ENCODE peak calls at places on chromosomes 7 and 10, in six cellular contexts. V is breast epithelium, X is IMR-90, G is stomach, B is right lobe of liver, A is cardiac muscle cell. F is an unnamed sample. For H3K4me1, the result is how much of the 10 kb centered on the place peaks cover.

GRCh38 chr7:128408709-128409434 is 910 bp downstream of the IMPDH1 start:
- DNase-seq in V (no peak), X (peak), G (no peak), B (no peak), A (peak), F (no peak)

GRCh38 chr10:28250782-28251181 is 52.1 kb downstream of the MPP7 start:
- DNase-seq in V (no peak), X (peak), G (no peak), B (no peak), A (peak), F (no peak)

GRCh38 chr7:122133477-122133876 is 10.6 kb downstream of the AASS start:
- DNase-seq in V (no peak), X (no peak), G (no peak), B (no peak), A (no peak), F (no peak)

GRCh38 chr10:103808784-103809183 is 46.6 kb downstream of the SH3PXD2A start:
- DNase-seq in V (no peak), X (no peak), G (no peak), B (peak), A (no peak), F (no peak)

GRCh38 chr7:100017300-100017699 is 1.9 kb downstream of the ZKSCAN1 start:
- DNase-seq in V (no peak), X (no peak), G (peak), B (peak), A (no peak), F (peak)

GRCh38 chr10:45308707-45309106 is 6.7 kb downstream of the OR13A1 start:
- DNase-seq in V (no peak), X (no peak), G (no peak), B (no peak), A (peak), F (no peak)

GRCh38 chr7:92639213-92639896 is 49.2 kb upstream of the FAM133B start:
- DNase-seq in V (no peak), X (no peak), G (no peak), B (no peak), A (no peak), F (no peak)

GRCh38 chr7:148911626-148912025 is 27.5 kb upstream of the EZH2 start:
- DNase-seq in V (no peak), X (no peak), G (no peak), B (no peak), A (no peak), F (no peak)

GRCh38 chr10:72747521-72747920 is 55.6 kb downstream of the MCU start:
- DNase-seq in V (no peak), X (no peak), G (no peak), B (no peak), A (no peak), F (no peak)

GRCh38 chr10:99522511-99523250 is 10.1 kb upstream of the NKX2-3 start:
- DNase-seq in V (no peak), X (no peak), G (no peak), B (no peak), A (no peak), F (no peak)

GRCh38 chr7:65971021-65971420 is 11.0 kb downstream of the GUSB start:
- DNase-seq in V (no peak), X (no peak), G (peak), B (peak), A (no peak), F (no peak)

GRCh38 chr10:124380256-124380995 is 38.3 kb downstream of the OAT start:
- DNase-seq in V (no peak), X (no peak), G (no peak), B (no peak), A (no peak), F (no peak)

GRCh38 chr10:79349072-79349491 is 1.8 kb downstream of the PPIF start:
- DNase-seq in V (no peak), X (no peak), G (no peak), B (no peak), A (no peak), F (no peak)

GRCh38 chr10:3527144-3527543 is 257.9 kb downstream of the KLF6 start:
- DNase-seq in V (no peak), X (peak), G (no peak), B (no peak), A (peak), F (no peak)

GRCh38 chr10:27319752-27320561 is 79.4 kb upstream of the ACBD5 start:
- DNase-seq in V (peak), X (peak), G (peak), B (peak), A (peak), F (peak)

GRCh38 chr10:68280750-68281149 is 48.8 kb upstream of the ATOH7 start:
- DNase-seq in V (no peak), X (no peak), G (no peak), B (no peak), A (no peak), F (no peak)

GRCh38 chr7:132084776-132085388 is 491.4 kb downstream of the PLXNA4 start:
- DNase-seq in V (no peak), X (peak), G (no peak), B (peak), A (peak), F (no peak)

GRCh38 chr10:30041394-30042105 is 17.8 kb downstream of the JCAD start:
- DNase-seq in V (no peak), X (no peak), G (no peak), B (no peak), A (peak), F (no peak)

GRCh38 chr10:26046073-26046684 is 112.2 kb downstream of the MYO3A start:
- DNase-seq in V (no peak), X (no peak), G (no peak), B (no peak), A (no peak), F (no peak)

GRCh38 chr7:144824360-144824759 is 11.5 kb downstream of the TPK1 start:
- DNase-seq in V (no peak), X (peak), G (no peak), B (no peak), A (peak), F (no peak)

GRCh38 chr10:18563003-18563726 is 88.2 kb downstream of the NSUN6 start:
- DNase-seq in V (no peak), X (no peak), G (no peak), B (no peak), A (no peak), F (no peak)

GRCh38 chr10:49605177-49605938 is 4.8 kb upstream of the SLC18A3 start:
- DNase-seq in V (no peak), X (no peak), G (peak), B (peak), A (no peak), F (no peak)

GRCh38 chr7:6655636-6656385 is 18.7 kb downstream of the ZNF316 start:
- DNase-seq in V (no peak), X (no peak), G (peak), B (no peak), A (no peak), F (no peak)

GRCh38 chr7:151429232-151429554 is 10.7 kb downstream of the CRYGN start:
- DNase-seq in V (no peak), X (no peak), G (no peak), B (no peak), A (no peak), F (no peak)

GRCh38 chr7:37376386-37376785 is 72.3 kb downstream of the ELMO1 start:
- DNase-seq in V (no peak), X (no peak), G (no peak), B (no peak), A (peak), F (no peak)

GRCh38 chr7:137981175-137981574 is 20.7 kb downstream of the CREB3L2 start:
- DNase-seq in V (no peak), X (no peak), G (no peak), B (no peak), A (no peak), F (no peak)

GRCh38 chr7:92720604-92721350 is 115.6 kb downstream of the CDK6 start:
- DNase-seq in V (no peak), X (no peak), G (no peak), B (no peak), A (no peak), F (no peak)

DNA sequence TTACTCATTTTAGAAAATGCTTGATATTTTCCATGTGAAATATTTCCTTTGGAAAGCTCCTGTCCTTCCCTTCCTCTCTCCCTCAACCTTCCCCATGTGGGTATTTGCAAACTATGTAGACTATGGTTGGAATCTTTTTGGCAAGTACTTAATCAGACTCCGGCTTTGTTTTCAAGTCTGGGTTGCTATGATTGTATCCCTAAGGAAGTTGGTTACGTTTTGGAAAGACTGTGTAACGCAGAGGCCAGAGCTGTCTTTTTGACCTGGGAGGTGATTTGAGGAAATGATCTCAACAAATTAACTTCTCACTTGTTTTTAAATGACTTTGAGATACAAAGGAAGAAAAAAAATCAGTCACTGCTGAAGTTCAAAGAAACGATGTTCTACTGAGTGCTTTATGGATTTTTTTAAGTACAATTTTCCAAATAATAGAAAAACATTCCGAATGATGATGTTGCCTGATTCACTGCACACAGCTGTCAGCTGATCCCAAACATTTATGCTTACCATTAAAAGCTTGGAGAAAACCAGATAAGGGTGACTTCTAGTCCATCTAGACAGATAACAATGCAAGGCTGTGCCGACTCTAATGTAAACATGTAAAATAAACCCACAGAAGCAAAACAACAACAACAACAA is 145.5 kb upstream of the CELF2 start:
- DNase-seq in V (peak), X (peak), G (no peak), B (no peak), A (peak), F (no peak)
- H3K27ac ChIP-seq in V (peak), X (no peak), G (peak), B (no peak), A (no peak), F (no peak)

GRCh38 chr10:88586462-88586861 is at the start of gene LIPJ:
- DNase-seq in V (no peak), X (no peak), G (no peak), B (no peak), A (no peak), F (no peak)

GRCh38 chr10:88582411-88582805 is 710 bp downstream of the RNLS start:
- DNase-seq in V (no peak), X (no peak), G (no peak), B (no peak), A (no peak), F (no peak)

GRCh38 chr10:88582806-88583583 is at the start of gene RNLS:
- DNase-seq in V (peak), X (peak), G (peak), B (peak), A (peak), F (peak)

GRCh38 chr10:88583584-88583957 is 453 bp upstream of the RNLS start:
- DNase-seq in V (no peak), X (no peak), G (no peak), B (no peak), A (no peak), F (no peak)
- H3K4me3 ChIP-seq in V (peak), X (peak), G (peak), B (peak), A (peak), F (peak)

GRCh38 chr10:12350167-12350872 is 973 bp downstream of the CAMK1D start:
- DNase-seq in V (no peak), X (peak), G (no peak), B (peak), A (peak), F (peak)
- H3K4me1 ChIP-seq in V (under half), X (under half), G (under half), B (under half), A (under half), F (under half)

DNA sequence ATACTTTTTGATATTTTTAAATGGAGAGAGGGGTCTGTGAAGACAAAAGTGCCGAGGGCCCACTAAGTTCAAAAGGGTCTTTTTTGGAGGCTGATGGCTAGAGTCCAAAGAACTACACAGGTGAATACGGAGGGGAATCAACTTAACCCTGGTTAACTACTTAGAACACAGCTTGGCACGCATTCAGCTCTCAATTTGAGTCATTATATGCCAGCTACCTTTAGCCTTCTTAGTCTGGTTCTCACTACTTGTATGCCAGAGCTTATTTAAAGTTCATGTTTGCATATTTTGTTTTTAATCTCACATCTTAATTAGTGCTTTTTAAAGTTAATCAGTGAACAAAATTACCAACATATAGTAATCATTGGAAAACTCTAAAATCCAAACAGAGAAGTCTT is 80.8 kb downstream of the VWDE start:
- DNase-seq in V (no peak), X (no peak), G (peak), B (no peak), A (no peak), F (no peak)
- H3K27ac ChIP-seq in V (no peak), X (no peak), G (no peak), B (no peak), A (peak), F (no peak)

DNA sequence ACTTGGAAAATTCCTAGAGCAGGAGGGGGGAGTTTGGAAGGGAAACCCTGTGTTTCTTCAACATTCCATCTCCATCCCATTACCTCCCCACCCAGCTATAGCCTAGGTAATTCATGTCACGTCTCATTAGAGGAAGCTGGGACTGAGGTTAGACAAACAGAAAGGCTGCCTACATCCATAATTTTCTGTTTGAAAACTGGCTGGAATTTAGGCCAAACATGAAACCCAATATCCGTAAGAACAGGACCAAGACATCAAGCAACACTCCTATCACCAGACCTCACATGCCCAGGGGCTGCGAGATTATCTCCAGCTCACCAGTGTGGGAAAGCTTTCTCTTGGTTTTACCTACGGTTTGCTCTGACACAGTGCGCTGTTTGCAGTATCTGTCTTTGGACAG is 316.3 kb downstream of the FRMD4A start:
- DNase-seq in V (no peak), X (no peak), G (no peak), B (no peak), A (no peak), F (no peak)
- H3K4me3 ChIP-seq in V (no peak), X (no peak), G (no peak), B (no peak), A (no peak), F (no peak)

DNA sequence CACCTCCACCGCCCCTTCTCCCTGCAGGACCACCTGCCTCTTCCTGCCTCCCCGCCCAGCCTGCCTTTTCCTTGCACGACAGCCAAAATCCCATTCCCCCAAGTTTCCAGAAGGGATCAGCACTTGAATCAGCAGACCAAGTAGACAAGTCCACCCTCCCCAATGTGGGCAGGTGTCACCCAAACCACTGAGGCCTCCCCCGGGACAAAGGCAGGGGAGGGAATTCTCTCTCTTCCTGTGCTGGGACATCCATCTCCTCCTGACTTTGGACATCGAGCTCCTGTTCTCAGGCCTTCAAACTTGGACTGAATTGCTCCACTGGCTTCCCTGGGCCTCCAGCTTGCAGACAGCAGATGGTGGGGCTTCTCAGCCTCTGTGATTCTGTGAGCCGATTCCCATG is 21.6 kb upstream of the PSMG3 start:
- DNase-seq in V (no peak), X (no peak), G (no peak), B (no peak), A (no peak), F (no peak)
- H3K4me1 ChIP-seq in V (under half), X (under half), G (under half), B (under half), A (under half), F (under half)

F was measured in Peyer's patch.